ENCODE peak calls at places on chromosomes 5 and 9, in nine cellular contexts. L is aorta, I is dorsolateral prefrontal cortex, Z is AG10803, R is tibial nerve, H is transverse colon, X is mucosa of descending colon, Q is colonic mucosa, N is right atrium auricular region. A is an unnamed sample.

GRCh38 chr5:96946381-96946780 is 10.5 kb downstream of the LNPEP start:
- DNase-seq in H (no peak), I (no peak), Q (no peak), L (no peak), R (no peak), N (no peak), Z (no peak), X (no peak), A (no peak)

GRCh38 chr9:99023831-99024230 is 80.1 kb downstream of the COL15A1 start:
- DNase-seq in L (no peak), Q (no peak), N (peak; percentile 76), R (peak; percentile 44), I (no peak), Z (peak; percentile 64), X (no peak), H (no peak), A (no peak)

GRCh38 chr5:131640043-131640856 is 5.2 kb upstream of the RAPGEF6 start:
- DNase-seq in H (no peak), Z (peak; percentile 14), R (no peak), L (no peak), I (no peak), Q (no peak), X (no peak), N (no peak), A (no peak)

GRCh38 chr5:82549263-82549662 is 271.1 kb upstream of the RPS23 start:
- DNase-seq in Z (no peak), Q (no peak), X (no peak), N (no peak), L (no peak), H (no peak), R (no peak), I (no peak), A (no peak)

GRCh38 chr5:175465282-175465681 is 13.1 kb upstream of the SFXN1 start:
- DNase-seq in L (no peak), I (no peak), N (no peak), Q (no peak), X (no peak), Z (no peak), R (no peak), H (no peak), A (no peak)

GRCh38 chr5:72013741-72014703 is 93.3 kb upstream of the MAP1B start:
- DNase-seq in Q (no peak), R (no peak), X (no peak), L (no peak), I (peak; percentile 85), N (no peak), Z (no peak), H (no peak), A (no peak)

GRCh38 chr5:55176176-55176818 is 3.3 kb upstream of the CDC20B start:
- DNase-seq in N (no peak), H (peak; percentile 83), Z (no peak), X (peak; percentile 77), R (no peak), Q (peak; percentile 76), I (no peak), L (peak; percentile 77), A (no peak)

GRCh38 chr5:56561-57290 is 35.2 kb upstream of the PLEKHG4B start:
- DNase-seq in X (no peak), R (no peak), H (no peak), Z (peak; percentile 20), Q (no peak), I (no peak), L (no peak), N (no peak), A (no peak)

GRCh38 chr5:91077623-91078022 is 305.5 kb downstream of the ARRDC3 start:
- DNase-seq in I (no peak), R (no peak), L (no peak), N (no peak), H (no peak), X (no peak), Z (no peak), Q (no peak), A (no peak)

GRCh38 chr5:97085126-97085786 is 57.2 kb downstream of the LIX1 start:
- DNase-seq in R (no peak), X (no peak), N (no peak), Q (no peak), Z (no peak), I (no peak), H (no peak), L (no peak), A (no peak)

GRCh38 chr5:71972777-71973473 is 134.3 kb upstream of the MAP1B start:
- DNase-seq in R (no peak), L (no peak), Q (no peak), N (no peak), I (no peak), H (no peak), X (no peak), Z (no peak), A (no peak)

GRCh38 chr5:106321242-106321641 is 1349.5 kb downstream of the EFNA5 start:
- DNase-seq in Z (no peak), Q (no peak), N (no peak), R (no peak), X (no peak), H (no peak), I (no peak), L (no peak), A (no peak)

GRCh38 chr9:128470560-128470959 is 14.8 kb downstream of the ODF2 start:
- DNase-seq in I (no peak), L (no peak), Q (no peak), N (no peak), X (no peak), Z (peak; percentile 87), H (no peak), R (peak; percentile 43), A (no peak)

GRCh38 chr5:132495672-132496630 is 5.4 kb upstream of the IRF1 start:
- DNase-seq in H (peak; percentile 97), L (peak; percentile 94), Z (peak; percentile 86), X (peak; percentile 99), N (peak; percentile 88), R (peak; percentile 74), Q (peak; percentile 97), I (peak; percentile 53), A (peak; percentile 78)

DNA sequence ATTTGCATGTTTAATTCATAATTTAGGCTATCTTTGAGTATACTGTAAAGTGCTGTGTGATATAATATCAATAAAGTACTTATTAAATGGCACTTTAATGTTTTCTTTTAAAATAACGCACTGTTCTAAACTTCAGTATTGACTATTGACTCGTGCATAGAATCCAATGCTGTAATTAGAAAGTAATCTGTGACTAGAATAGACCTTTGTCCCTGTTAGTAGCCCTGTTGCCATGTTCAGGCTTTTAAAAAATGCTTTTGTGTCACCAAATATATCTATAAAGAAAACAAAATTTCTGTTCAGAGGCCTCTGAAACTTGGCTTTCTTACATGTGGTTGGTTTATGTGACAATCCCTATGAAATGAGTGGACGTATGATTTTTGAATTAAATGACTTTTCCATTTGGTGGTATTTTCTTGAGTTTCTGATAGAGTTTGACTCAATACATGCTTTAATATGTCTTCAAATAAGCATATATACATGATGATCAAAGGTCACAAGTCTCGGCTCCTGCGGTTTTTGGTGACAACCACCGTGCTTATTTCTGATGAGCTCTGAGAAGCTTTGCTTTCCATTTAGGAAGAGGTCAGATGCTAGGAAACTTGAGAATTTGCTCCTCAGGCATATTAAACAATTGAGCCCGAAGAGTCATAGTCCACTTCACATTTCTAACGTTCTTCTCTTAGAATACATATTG is 174.7 kb downstream of the NR3C1 start:
- DNase-seq in X (no peak), I (no peak), Z (no peak), R (no peak), Q (no peak), H (no peak), L (no peak), N (no peak), A (peak; percentile 6)
- H3K4me3 ChIP-seq in X (no peak overlapping the region), I (no peak overlapping the region), Z (no peak overlapping the region), R (no peak overlapping the region), Q (no peak overlapping the region), H (no peak overlapping the region), L (no peak overlapping the region), N (no peak overlapping the region), A (no peak overlapping the region)

GRCh38 chr5:176627582-176627981 is 2.8 kb downstream of the SNCB start:
- DNase-seq in L (no peak), Z (no peak), I (no peak), R (no peak), X (no peak), H (no peak), N (no peak), Q (no peak), A (no peak)

GRCh38 chr5:176628406-176629228 is 1.7 kb downstream of the SNCB start:
- DNase-seq in Q (no peak), R (no peak), N (no peak), I (no peak), L (no peak), X (no peak), H (no peak), Z (no peak), A (no peak)

GRCh38 chr5:176629853-176630680 is at the start of the genes EIF4E1B and SNCB:
- DNase-seq in N (no peak), R (no peak), H (no peak), X (no peak), L (no peak), Q (no peak), I (no peak), Z (no peak), A (no peak)

GRCh38 chr5:176630681-176631222 is 277 bp downstream of the EIF4E1B start:
- DNase-seq in Z (no peak), I (no peak), L (no peak), H (no peak), R (no peak), X (no peak), Q (no peak), N (no peak), A (no peak)

GRCh38 chr5:176629317-176629852 is 949 bp downstream of the SNCB start:
- DNase-seq in R (no peak), N (no peak), I (no peak), Q (no peak), H (no peak), X (no peak), Z (no peak), L (peak; percentile 73), A (no peak)
- H3K4me3 ChIP-seq in R (no peak overlapping the region), N (peak overlapping the region; percentile 44), I (peak overlapping the region; percentile 65), Q (no peak overlapping the region), H (no peak overlapping the region), X (no peak overlapping the region), Z (no peak overlapping the region), L (no peak overlapping the region), A (no peak overlapping the region)

DNA sequence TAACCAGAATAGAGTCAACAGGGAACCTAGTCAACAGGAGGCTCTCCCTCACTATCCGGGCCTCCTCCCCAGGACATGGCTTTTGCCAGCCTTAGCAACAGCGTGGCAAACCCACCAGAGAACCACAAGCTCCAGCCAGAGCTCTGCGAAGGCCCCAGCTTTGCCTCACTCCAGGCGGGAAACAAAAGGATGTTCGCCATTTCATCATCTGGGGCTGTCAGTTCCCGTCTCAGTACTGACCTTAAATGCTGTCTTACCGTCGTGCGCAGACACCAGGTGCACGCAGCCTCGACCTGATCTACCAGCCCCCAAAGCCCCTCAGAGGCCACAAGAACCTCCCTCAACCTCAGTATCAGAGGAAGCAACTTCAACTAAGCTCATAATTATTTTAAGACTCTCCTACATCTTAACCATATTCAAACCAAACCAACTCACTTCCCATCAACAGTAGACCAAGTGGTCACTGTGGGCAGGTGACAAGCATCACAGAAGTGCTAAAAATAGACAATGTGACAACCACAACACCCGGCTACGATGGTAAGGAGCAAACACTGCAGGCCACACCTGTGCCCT is 71.4 kb downstream of the SEMA4D start:
- DNase-seq in L (no peak), X (peak; percentile 60), N (no peak), R (no peak), I (no peak), H (peak; percentile 62), Q (no peak), Z (no peak), A (no peak)
- H3K4me3 ChIP-seq in L (no peak overlapping the region), X (no peak overlapping the region), N (no peak overlapping the region), R (no peak overlapping the region), I (no peak overlapping the region), H (no peak overlapping the region), Q (no peak overlapping the region), Z (no peak overlapping the region), A (no peak overlapping the region)

GRCh38 chr9:272251-273213 is 57.9 kb downstream of the DOCK8 start:
- DNase-seq in Z (no peak), X (no peak), I (no peak), N (no peak), R (peak; percentile 35), Q (peak; percentile 40), H (peak; percentile 60), L (no peak), A (no peak)
- H3K4me3 ChIP-seq in Z (no peak overlapping the region), X (no peak overlapping the region), I (no peak overlapping the region), N (no peak overlapping the region), R (no peak overlapping the region), Q (no peak overlapping the region), H (peak overlapping the region; percentile 30), L (no peak overlapping the region), A (no peak overlapping the region)

A was measured in lower leg skin.